ENCODE peak calls at places on chromosome 14, in eight cellular contexts. M, W, I, R, F, Z, B and V are unnamed samples.

GRCh38 chr14:74019743-74020142 is 594 bp downstream of the BBOF1 start:
- DNase-seq in M (peak), W (no peak), I (no peak), R (no peak), F (peak), Z (no peak), B (no peak), V (no peak)

GRCh38 chr14:34266344-34266743 is 195.7 kb downstream of the SPTSSA start:
- DNase-seq in M (no peak), W (no peak), I (no peak), R (no peak), F (no peak), Z (no peak), B (no peak), V (no peak)

GRCh38 chr14:73829526-73830431 is 21.9 kb upstream of the PTGR2 start:
- DNase-seq in M (peak), W (peak), I (no peak), R (peak), F (peak), Z (no peak), B (no peak), V (no peak)

GRCh38 chr14:84826349-84826748 is 703.6 kb upstream of the FLRT2 start:
- DNase-seq in M (no peak), W (no peak), I (no peak), R (peak), F (peak), Z (no peak), B (no peak), V (peak)

GRCh38 chr14:100382106-100382455 is 58.9 kb downstream of the SLC25A47 start:
- DNase-seq in M (no peak), W (no peak), I (no peak), R (no peak), F (no peak), Z (no peak), B (no peak), V (no peak)

GRCh38 chr14:72457641-72458040 is 436.3 kb downstream of the DPF3 start:
- DNase-seq in M (peak), W (no peak), I (no peak), R (peak), F (peak), Z (no peak), B (no peak), V (no peak)

GRCh38 chr14:93262446-93262845 is 55.4 kb downstream of the UBR7 start:
- DNase-seq in M (no peak), W (no peak), I (no peak), R (peak), F (no peak), Z (no peak), B (no peak), V (no peak)

GRCh38 chr14:84857571-84857970 is 672.4 kb upstream of the FLRT2 start:
- DNase-seq in M (no peak), W (no peak), I (no peak), R (peak), F (no peak), Z (no peak), B (no peak), V (peak)

GRCh38 chr14:77337880-77338279 is 17.0 kb downstream of the GSTZ1 start:
- DNase-seq in M (no peak), W (no peak), I (no peak), R (no peak), F (no peak), Z (no peak), B (no peak), V (no peak)